ENCODE peak calls at places on chromosomes 1 and 21, in four cellular contexts. Q, R, Y and T are unnamed samples.

GRCh38 chr1:154739654-154740053 is 130.4 kb downstream of the KCNN3 start:
- DNase-seq in Q (no peak), R (no peak), Y (no peak), T (no peak)

GRCh38 chr21:46424062-46424591 is 34.6 kb upstream of the DIP2A start:
- DNase-seq in Q (no peak), R (no peak), Y (no peak), T (no peak)

GRCh38 chr1:207020016-207020708 is 12.4 kb downstream of the C1orf116 start:
- DNase-seq in Q (no peak), R (no peak), Y (no peak), T (no peak)

GRCh38 chr1:184069675-184070074 is 18.1 kb downstream of the TSEN15 start:
- DNase-seq in Q (no peak), R (no peak), Y (no peak), T (no peak)

GRCh38 chr21:38487906-38488639 is 10.2 kb downstream of the ERG start:
- DNase-seq in Q (no peak), R (no peak), Y (no peak), T (no peak)

GRCh38 chr21:28832013-28832714 is 160.5 kb downstream of the LTN1 start:
- DNase-seq in Q (no peak), R (no peak), Y (no peak), T (no peak)

GRCh38 chr1:21671915-21672314 is 2.8 kb upstream of the RAP1GAP start:
- DNase-seq in Q (peak), R (no peak), Y (no peak), T (no peak)

GRCh38 chr1:62435231-62436038 is 1.4 kb upstream of the USP1 start:
- DNase-seq in Q (peak), R (peak), Y (no peak), T (peak)

GRCh38 chr1:15876357-15876756 is 28.9 kb downstream of the SPEN start:
- DNase-seq in Q (no peak), R (no peak), Y (no peak), T (no peak)

GRCh38 chr1:96579639-96580038 is 141.9 kb upstream of the PTBP2 start:
- DNase-seq in Q (no peak), R (no peak), Y (no peak), T (no peak)

GRCh38 chr1:101221945-101222429 is 14.8 kb upstream of the S1PR1 start:
- DNase-seq in Q (no peak), R (no peak), Y (no peak), T (no peak)

GRCh38 chr1:211788626-211789025 is 41.9 kb downstream of the LPGAT1 start:
- DNase-seq in Q (no peak), R (no peak), Y (no peak), T (no peak)

GRCh38 chr1:3518756-3519155 is 64.3 kb downstream of the ARHGEF16 start:
- DNase-seq in Q (no peak), R (no peak), Y (no peak), T (no peak)

GRCh38 chr1:3312894-3313578 is 141.4 kb upstream of the ARHGEF16 start:
- DNase-seq in Q (peak), R (peak), Y (peak), T (no peak)

GRCh38 chr21:26448751-26449150 is 124.3 kb downstream of the CYYR1 start:
- DNase-seq in Q (no peak), R (no peak), Y (no peak), T (no peak)

DNA sequence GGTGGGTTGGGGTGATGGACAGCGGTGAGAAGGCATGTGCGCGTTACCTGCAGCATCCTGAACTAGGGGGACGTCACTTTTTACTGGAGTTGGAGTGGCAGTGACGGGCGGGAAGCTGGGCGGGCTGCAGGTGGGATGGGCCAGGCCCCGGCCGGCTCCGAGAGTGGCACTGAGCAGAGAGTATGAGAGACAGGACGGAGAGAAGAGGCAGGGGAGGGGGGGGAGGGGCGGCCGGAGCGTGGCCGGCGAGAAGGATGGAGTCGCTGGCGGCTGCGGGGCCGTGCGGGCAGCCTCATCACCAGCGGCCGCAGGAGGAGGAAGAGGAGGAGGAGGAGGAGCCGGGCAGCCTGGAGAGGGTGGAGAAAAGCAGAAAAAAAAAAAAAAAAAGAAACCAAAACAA is 154.5 kb downstream of the CASZ1 start:
- DNase-seq in Q (no peak), R (no peak), Y (no peak), T (no peak)
- H3K4me3 ChIP-seq in Q (no peak), R (no peak), Y (no peak), T (no peak)

DNA sequence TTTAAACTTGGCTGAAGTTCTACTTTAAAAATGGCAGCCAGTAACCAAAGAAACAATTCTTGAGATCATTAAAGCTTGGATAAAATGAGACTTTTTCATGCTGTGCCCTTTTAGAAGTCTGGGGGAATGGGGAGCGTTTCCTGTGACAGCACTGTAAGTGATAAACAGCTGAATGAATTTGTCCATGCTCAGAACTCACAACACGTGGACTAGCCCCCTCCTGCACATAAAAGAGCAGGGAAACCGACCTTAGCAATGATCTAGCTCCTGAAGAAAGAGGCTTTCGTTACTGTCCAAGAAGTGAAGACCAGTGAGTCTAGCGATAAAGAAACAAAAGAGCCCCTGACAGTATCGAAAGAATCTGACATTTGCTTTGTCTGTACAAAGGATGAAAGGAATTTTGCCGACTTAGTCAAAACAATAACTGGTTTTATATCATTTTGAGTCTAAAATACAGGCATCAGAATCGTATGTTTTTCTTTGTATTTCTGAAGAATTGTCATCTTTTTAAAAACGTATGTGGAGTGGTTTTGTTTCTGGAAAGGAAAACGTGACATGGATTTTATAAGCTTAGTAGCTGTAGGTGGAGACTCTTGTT is 60.8 kb downstream of the MAST2 start:
- DNase-seq in Q (no peak), R (peak), Y (no peak), T (no peak)
- H3K4me3 ChIP-seq in Q (no peak), R (peak), Y (peak), T (no peak)

DNA sequence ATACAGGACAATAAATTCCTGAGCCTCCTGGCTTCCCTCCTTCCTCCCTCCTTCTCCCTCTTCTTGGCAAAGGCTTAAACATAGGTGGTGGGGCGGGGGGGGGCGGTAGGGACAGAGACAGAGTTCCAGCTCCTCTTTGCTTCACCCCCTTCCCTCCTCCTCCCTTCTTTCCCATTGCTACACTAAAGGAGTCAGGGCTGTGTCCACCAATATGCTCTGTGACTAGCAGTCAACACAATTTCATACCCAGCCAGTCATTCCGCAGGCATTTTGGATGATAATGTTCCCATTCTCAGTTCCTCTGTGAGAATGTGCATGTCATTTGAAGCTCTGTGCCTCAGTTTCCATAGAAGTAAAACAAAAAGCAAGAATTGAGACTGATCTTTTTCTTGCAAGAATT is 1.7 kb downstream of the LMOD1 start:
- DNase-seq in Q (no peak), R (no peak), Y (no peak), T (no peak)
- H3K4me3 ChIP-seq in Q (peak), R (no peak), Y (peak), T (peak)

DNA sequence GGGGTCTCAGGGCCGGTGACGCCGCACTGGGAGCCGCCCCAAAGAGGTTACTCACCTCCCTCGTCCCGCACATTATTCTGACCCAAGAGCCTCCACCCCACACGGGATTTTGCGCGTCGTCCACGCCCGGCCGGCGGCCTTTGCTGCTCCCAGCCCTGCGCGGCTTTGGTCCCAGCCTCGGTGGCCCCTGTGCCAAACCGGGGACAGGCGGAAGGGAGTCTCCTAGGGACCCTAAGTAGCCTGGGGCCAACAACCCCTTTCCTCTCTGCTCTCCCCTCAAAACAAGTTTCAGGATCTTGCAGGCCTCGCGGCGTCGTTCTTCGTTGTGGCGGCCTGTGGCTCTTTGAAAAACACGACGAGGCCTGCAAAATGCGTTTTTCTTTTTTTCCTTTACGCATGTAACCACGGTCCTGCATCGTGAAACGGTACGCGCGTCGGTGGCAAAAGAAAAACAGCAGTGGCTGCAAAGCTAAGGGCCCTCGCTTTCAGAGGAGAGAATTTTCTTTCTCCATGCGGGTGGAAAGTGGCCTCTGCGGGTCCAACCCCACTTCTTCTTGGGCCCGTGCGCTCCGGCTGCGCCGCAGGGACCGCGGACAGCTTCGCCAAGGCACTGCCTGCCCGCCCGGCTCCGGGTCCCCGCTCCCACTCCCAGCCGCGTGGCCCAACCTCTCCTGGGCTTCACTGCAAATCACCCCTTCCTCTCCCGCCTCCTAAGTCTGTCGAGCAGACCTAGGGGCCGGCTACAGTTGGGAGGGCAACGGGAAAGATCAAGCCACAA is 816 bp upstream of the RUNX3 start:
- DNase-seq in Q (no peak), R (no peak), Y (no peak), T (no peak)
- H3K4me3 ChIP-seq in Q (peak), R (no peak), Y (no peak), T (no peak)